ENCODE peak calls at places on chromosomes 13 and 19, in six cellular contexts. Q is H1, G is sigmoid colon, R is prostate gland, Z is breast epithelium, F is HCT116. X is an unnamed sample.

GRCh38 chr13:86918682-86919081 is 752.5 kb upstream of the SLITRK5 start:
- DNase-seq in F (no peak), R (no peak), Z (no peak), G (no peak), Q (no peak), X (no peak)

GRCh38 chr13:47100214-47100853 is 203.5 kb upstream of the HTR2A start:
- DNase-seq in R (no peak), F (no peak), Q (no peak), Z (no peak), G (no peak), X (no peak)

GRCh38 chr19:29927944-29928669 is 13.9 kb upstream of the URI1 start:
- DNase-seq in Q (no peak), F (no peak), G (no peak), R (no peak), Z (no peak), X (no peak)

GRCh38 chr19:40466219-40467006 is at the start of gene SPTBN4:
- DNase-seq in Z (peak), G (peak), Q (peak), R (no peak), F (no peak), X (peak)

GRCh38 chr13:43348397-43348796 is 325.0 kb downstream of the DNAJC15 start:
- DNase-seq in Z (no peak), G (no peak), F (no peak), Q (no peak), R (no peak), X (no peak)

GRCh38 chr19:13588953-13589833 is 82.9 kb upstream of the CACNA1A start:
- DNase-seq in Z (peak), R (peak), Q (peak), F (peak), G (peak), X (no peak)

GRCh38 chr19:5480427-5480836 is 25.2 kb downstream of the ZNRF4 start:
- DNase-seq in G (no peak), Q (peak), R (no peak), Z (no peak), F (peak), X (no peak)

GRCh38 chr19:2199215-2199614 is 35.5 kb downstream of the DOT1L start:
- DNase-seq in F (no peak), Z (no peak), Q (peak), R (no peak), G (no peak), X (no peak)

GRCh38 chr19:48390188-48391099 is 907 bp downstream of the KDELR1 start:
- DNase-seq in F (no peak), Z (peak), Q (peak), R (peak), G (peak), X (no peak)

GRCh38 chr13:37187611-37188010 is 82.1 kb upstream of the CSNK1A1L start:
- DNase-seq in R (no peak), Z (no peak), F (no peak), G (no peak), Q (no peak), X (no peak)

GRCh38 chr13:52848455-52849190 is at the start of gene PCDH8:
- DNase-seq in Z (no peak), G (no peak), R (no peak), Q (peak), F (no peak), X (no peak)

GRCh38 chr19:16335226-16335625 is 10.6 kb downstream of the KLF2 start:
- DNase-seq in G (no peak), F (no peak), R (no peak), Q (no peak), Z (no peak), X (no peak)

GRCh38 chr13:93254775-93255174 is 28.2 kb downstream of the GPC6 start:
- DNase-seq in F (no peak), Q (no peak), Z (no peak), G (no peak), R (no peak), X (no peak)

DNA sequence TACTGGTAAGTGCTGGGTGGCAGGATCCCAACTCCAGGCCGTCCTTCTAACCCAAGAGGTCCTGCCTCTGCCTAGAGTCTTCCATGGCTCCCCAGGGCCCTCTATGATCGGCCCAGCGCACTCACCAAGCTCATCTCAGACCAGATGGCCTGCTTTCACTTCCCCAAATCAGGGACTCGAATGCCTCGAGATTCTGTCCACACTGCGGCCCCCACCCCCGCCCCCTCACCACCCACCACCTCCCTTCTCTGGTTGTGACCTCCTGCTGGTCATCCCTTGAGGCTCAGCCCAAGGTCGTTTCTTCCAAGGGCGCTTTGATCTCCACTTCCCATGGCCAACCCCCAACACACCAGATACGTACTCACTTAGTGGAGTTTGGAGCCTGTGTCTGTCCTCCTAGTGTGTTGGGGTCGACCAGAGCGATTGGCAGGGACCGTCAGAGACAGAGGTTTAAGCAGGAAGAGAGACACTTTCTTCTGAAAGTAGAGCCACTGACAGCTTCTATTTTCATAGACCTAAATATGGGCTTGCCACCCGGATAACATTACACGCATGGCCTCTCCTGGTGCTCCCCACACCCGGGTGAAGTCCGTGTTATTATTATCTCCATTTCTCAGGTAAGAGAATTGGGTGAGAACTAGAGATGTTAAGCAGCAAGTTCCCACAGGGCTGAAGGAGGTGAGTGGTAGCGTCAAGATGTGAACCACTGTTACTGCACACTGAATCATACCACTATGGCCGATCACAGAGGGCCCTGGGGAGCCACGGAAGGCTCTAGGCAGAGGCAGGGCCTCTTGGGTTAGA is at the start of gene FCER2:
- DNase-seq in G (no peak), F (no peak), Z (no peak), R (no peak), Q (no peak), X (no peak)
- TF ChIP-seq POLR2AphosphoS5 in G (no peak), F (no peak), Z (no peak), R (no peak), Q (no peak), X (no peak)

GRCh38 chr13:111210488-111210887 is 95.4 kb downstream of the ARHGEF7 start:
- DNase-seq in Z (no peak), F (no peak), Q (no peak), R (no peak), G (no peak), X (no peak)

GRCh38 chr13:111209613-111210012 is 94.5 kb downstream of the ARHGEF7 start:
- DNase-seq in R (no peak), F (no peak), Z (no peak), G (no peak), Q (no peak), X (no peak)

GRCh38 chr13:111211789-111212516 is 96.8 kb downstream of the ARHGEF7 start:
- DNase-seq in Q (no peak), G (no peak), Z (no peak), F (no peak), R (no peak), X (no peak)

GRCh38 chr13:111210945-111211469 is 95.9 kb downstream of the ARHGEF7 start:
- DNase-seq in R (no peak), G (no peak), F (no peak), Z (no peak), Q (no peak), X (no peak)

DNA sequence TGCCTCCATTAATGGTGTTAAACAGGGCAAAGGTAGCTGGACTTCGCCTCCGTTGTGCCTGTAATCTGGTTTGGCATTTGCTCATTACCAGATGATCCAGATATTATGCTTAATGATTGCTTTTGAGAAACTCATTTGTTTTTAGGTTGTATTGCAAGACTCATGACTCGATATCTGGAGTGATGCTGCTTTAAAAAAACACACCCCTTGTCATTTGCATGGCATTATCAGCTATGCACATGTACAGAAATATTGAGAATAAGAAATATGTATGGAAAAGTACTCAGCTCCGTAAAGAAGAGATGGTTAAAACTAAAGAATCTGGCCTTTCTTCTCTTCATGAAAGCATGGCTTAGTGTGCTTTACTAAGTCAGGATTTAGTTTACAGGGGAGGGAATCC is 95.0 kb downstream of the ARHGEF7 start:
- DNase-seq in R (no peak), Z (no peak), F (no peak), G (no peak), Q (no peak), X (no peak)
- H3K27ac ChIP-seq in R (no peak), Z (no peak), F (no peak), G (peak), Q (no peak), X (peak)

GRCh38 chr19:35613574-35613973 is 1.0 kb downstream of the HAUS5 start:
- DNase-seq in G (no peak), Z (no peak), Q (no peak), R (no peak), F (no peak), X (no peak)

GRCh38 chr19:35615036-35615435 is 2.5 kb downstream of the HAUS5 start:
- DNase-seq in F (no peak), G (no peak), R (no peak), Z (no peak), Q (no peak), X (no peak)

GRCh38 chr19:35612224-35612558 is 344 bp upstream of the HAUS5 start:
- DNase-seq in R (no peak), G (no peak), F (no peak), Q (no peak), Z (no peak), X (no peak)

GRCh38 chr19:35609881-35610353 is 2.6 kb upstream of the HAUS5 start:
- DNase-seq in Z (no peak), F (no peak), R (no peak), G (no peak), Q (no peak), X (no peak)

GRCh38 chr19:35612559-35613321 is at the start of gene HAUS5:
- DNase-seq in R (peak), Z (peak), Q (peak), F (peak), G (peak), X (peak)
- TF ChIP-seq POLR2A in R (peak), Z (no peak), Q (peak), F (no peak), G (no peak), X (peak)

GRCh38 chr19:58558623-58559274 is 338 bp upstream of the UBE2M start:
- DNase-seq in Q (peak), F (peak), Z (peak), R (peak), G (peak), X (no peak)
- TF ChIP-seq POLR2AphosphoS5 in Q (peak), F (peak), Z (peak), R (peak), G (peak), X (peak)

GRCh38 chr13:29750178-29750530 is 100.3 kb downstream of the UBL3 start:
- DNase-seq in Z (no peak), G (no peak), Q (no peak), R (no peak), F (no peak), X (no peak)
- H3K27ac ChIP-seq in Z (no peak), G (no peak), Q (no peak), R (no peak), F (no peak), X (no peak)

X was measured in vagina.